ENCODE peak calls at places on chromosomes 11 and 22, in nine cellular contexts. E is SK-N-SH, M is transverse colon, Q is sigmoid colon, S is stomach, O is K562, Y is GM12878, U is H1, C is HepG2. W is an unnamed sample.

GRCh38 chr22:43401233-43401632 is 10.6 kb upstream of the MPPED1 start:
- DNase-seq in Y (no peak), U (no peak), Q (no peak), C (no peak), E (no peak), S (no peak), O (no peak), M (no peak), W (no peak)

GRCh38 chr11:78050964-78051831 is 12.5 kb upstream of the THRSP start:
- DNase-seq in U (no peak), Y (no peak), S (no peak), E (no peak), C (peak; percentile 65), O (peak; percentile 87), M (no peak), Q (no peak), W (no peak)

GRCh38 chr11:134611537-134611936 is 199.5 kb upstream of the B3GAT1 start:
- DNase-seq in E (no peak), Y (no peak), O (no peak), S (no peak), U (no peak), Q (no peak), C (no peak), M (no peak), W (no peak)

GRCh38 chr11:2794419-2794795 is 91.2 kb downstream of the CDKN1C start:
- DNase-seq in O (no peak), S (peak; percentile 24), C (no peak), U (no peak), Q (peak; percentile 42), M (no peak), Y (no peak), E (no peak), W (peak; percentile 48)

GRCh38 chr22:31496735-31497146 is 405 bp downstream of the SFI1 start:
- DNase-seq in E (no peak), Q (peak; percentile 76), Y (no peak), U (no peak), O (no peak), C (no peak), S (no peak), M (peak; percentile 52), W (peak; percentile 76)

GRCh38 chr22:19412478-19412877 is 19.1 kb downstream of the HIRA start:
- DNase-seq in E (no peak), M (no peak), O (no peak), S (no peak), Q (peak; percentile 6), U (no peak), Y (no peak), C (no peak), W (no peak)

GRCh38 chr22:21966643-21967516 is 14.2 kb upstream of the PPM1F start:
- DNase-seq in M (no peak), Y (no peak), U (no peak), O (no peak), S (no peak), Q (no peak), C (no peak), E (no peak), W (no peak)

GRCh38 chr11:118074785-118075184 is 2.1 kb upstream of the TMPRSS4 start:
- DNase-seq in E (no peak), Y (no peak), U (no peak), S (peak; percentile 40), M (peak; percentile 55), C (no peak), O (no peak), Q (no peak), W (no peak)

GRCh38 chr11:12725047-12725862 is 51.0 kb downstream of the TEAD1 start:
- DNase-seq in Q (no peak), O (no peak), M (no peak), S (no peak), C (no peak), U (no peak), Y (no peak), E (no peak), W (no peak)

GRCh38 chr11:2517016-2517385 is 72.2 kb downstream of the KCNQ1 start:
- DNase-seq in Q (peak; percentile 57), M (peak; percentile 4), S (no peak), O (no peak), U (no peak), E (peak; percentile 22), Y (no peak), C (no peak), W (peak; percentile 49)

GRCh38 chr11:107857550-107858216 is 904 bp downstream of the SLC35F2 start:
- DNase-seq in U (no peak), O (no peak), C (no peak), E (no peak), Q (peak; percentile 48), S (no peak), M (no peak), Y (no peak), W (no peak)

GRCh38 chr22:48952256-48953102 is 875.2 kb downstream of the BRD1 start:
- DNase-seq in Y (no peak), U (no peak), O (no peak), E (no peak), Q (peak; percentile 45), S (peak; percentile 10), M (no peak), C (no peak), W (peak; percentile 28)

GRCh38 chr11:47220401-47220821 is 5.6 kb downstream of the DDB2 start:
- DNase-seq in E (no peak), Y (no peak), O (no peak), S (no peak), M (no peak), U (no peak), Q (no peak), C (peak; percentile 25), W (no peak)

GRCh38 chr22:37617431-37617830 is 8.8 kb downstream of the GGA1 start:
- DNase-seq in Q (no peak), S (no peak), E (no peak), O (no peak), C (no peak), M (no peak), Y (no peak), U (no peak), W (no peak)

GRCh38 chr22:50678218-50678650 is 5.6 kb downstream of the SHANK3 start:
- DNase-seq in E (peak; percentile 7), C (no peak), Q (no peak), O (no peak), Y (no peak), M (no peak), S (peak; percentile 14), U (no peak), W (peak; percentile 52)

GRCh38 chr22:50675553-50676199 is 3.1 kb downstream of the SHANK3 start:
- DNase-seq in E (no peak), C (no peak), O (peak; percentile 1), Y (no peak), U (no peak), Q (no peak), S (peak; percentile 16), M (no peak), W (no peak)

GRCh38 chr22:50677493-50678217 is 5.0 kb downstream of the SHANK3 start:
- DNase-seq in Q (no peak), U (no peak), C (no peak), S (peak; percentile 8), O (no peak), E (peak; percentile 8), M (no peak), Y (no peak), W (no peak)

GRCh38 chr22:50676211-50676636 is 3.6 kb downstream of the SHANK3 start:
- DNase-seq in C (no peak), Y (no peak), E (no peak), M (no peak), U (no peak), Q (no peak), O (peak; percentile 1), S (no peak), W (peak; percentile 71)

DNA sequence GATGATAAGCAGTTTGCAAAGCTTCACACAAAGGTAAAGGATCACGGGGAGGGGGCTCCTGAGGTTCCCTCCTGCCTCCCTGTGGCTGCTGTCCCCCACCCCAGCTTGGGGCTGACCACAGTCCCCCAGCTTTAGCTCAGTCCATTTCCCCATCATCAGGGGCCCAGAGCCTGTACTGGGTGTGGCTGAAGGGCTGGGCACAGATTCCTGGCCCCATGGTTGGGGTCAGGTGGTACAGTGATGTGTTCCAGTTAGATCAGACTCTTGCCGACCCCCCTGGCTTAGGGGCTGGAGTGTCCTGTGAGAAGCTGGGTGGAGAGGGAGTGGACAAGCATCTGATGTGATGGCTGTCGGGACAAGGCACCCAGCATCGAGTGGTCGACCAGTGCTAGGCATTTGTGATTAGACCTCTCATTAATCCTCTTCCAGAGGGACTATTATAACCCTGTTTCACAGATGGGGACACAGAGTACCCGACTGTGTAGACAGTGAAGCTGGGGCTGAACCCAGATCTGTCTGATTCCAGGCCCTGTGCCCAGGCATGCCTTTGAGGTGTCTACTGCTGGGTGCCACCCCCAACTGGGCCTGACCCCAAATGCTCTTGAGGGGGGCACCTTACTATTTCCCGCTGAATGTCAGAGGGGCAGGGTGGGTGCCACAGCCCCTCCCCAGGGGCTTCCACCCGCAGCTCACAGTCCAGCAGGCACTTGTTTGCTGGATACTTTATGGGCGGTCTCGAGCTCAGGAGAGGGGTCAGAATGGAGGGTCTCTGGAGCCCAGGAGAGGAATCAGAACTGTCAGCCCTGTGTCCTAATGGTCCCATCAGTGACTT is 4.3 kb downstream of the SHANK3 start:
- DNase-seq in Y (no peak), O (no peak), M (no peak), U (no peak), Q (no peak), C (no peak), E (peak; percentile 10), S (peak; percentile 13), W (peak; percentile 69)
- TF ChIP-seq EP300 in Y (no peak), O (no peak), M (no peak), U (no peak), Q (no peak), C (no peak), E (no peak), S (no peak), W (no peak)

DNA sequence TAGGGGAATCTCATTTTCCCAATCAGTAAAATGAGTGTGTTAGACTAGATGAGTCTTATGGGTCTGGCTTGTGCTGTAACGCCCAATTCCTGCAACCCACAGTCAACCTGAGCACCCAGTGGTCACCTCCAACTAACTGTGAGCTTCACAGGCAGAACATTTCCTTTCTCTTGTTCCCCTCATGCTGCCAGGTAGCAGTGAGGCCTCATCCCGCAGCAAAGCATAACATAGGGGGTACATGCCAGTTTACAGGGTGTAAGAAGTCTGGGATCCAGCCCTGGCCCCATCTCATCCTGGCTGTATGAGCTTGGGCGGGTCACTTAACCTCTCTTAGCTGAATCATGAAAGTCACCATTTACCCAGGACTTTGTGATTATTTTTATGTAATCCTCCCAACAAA is 3.7 kb downstream of the EFEMP2 start:
- DNase-seq in Q (no peak), M (no peak), C (no peak), O (no peak), E (no peak), S (no peak), Y (no peak), U (no peak), W (no peak)
- TF ChIP-seq POLR2AphosphoS5 in Q (no peak), M (no peak), C (no peak), O (no peak), E (peak; percentile 28), S (no peak), Y (peak; percentile 15), U (no peak), W (no peak)

GRCh38 chr11:100681064-100681502 is 6.0 kb upstream of the ARHGAP42 start:
- DNase-seq in U (no peak), Q (peak; percentile 75), E (no peak), S (peak; percentile 78), C (peak; percentile 76), Y (peak; percentile 95), O (peak; percentile 18), M (peak; percentile 89), W (no peak)
- TF ChIP-seq EP300 in U (no peak), Q (no peak), E (no peak), S (no peak), C (no peak), Y (peak; percentile 95), O (no peak), M (no peak), W (no peak)

GRCh38 chr11:65479184-65480145 is 19.4 kb upstream of the MALAT1 start:
- DNase-seq in U (no peak), Q (peak; percentile 95), O (no peak), E (peak; percentile 60), C (no peak), Y (no peak), M (peak; percentile 64), S (peak; percentile 77), W (peak; percentile 79)
- TF ChIP-seq POLR2AphosphoS5 in U (no peak), Q (peak; percentile 78), O (peak; percentile 22), E (no peak), C (no peak), Y (no peak), M (peak; percentile 83), S (peak; percentile 77), W (no peak)

W was measured in suprapubic skin.